ENCODE peak calls at places on chromosomes 3 and 15, in four cellular contexts. N, I, U and G are unnamed samples.

GRCh38 chr3:48268936-48269551 is 28.1 kb downstream of the ZNF589 start:
- DNase-seq in I (no peak), N (peak; percentile 26), U (peak; percentile 10), G (no peak)

GRCh38 chr15:96181217-96181616 is 149.3 kb upstream of the NR2F2 start:
- DNase-seq in I (no peak), U (no peak), N (no peak), G (no peak)

GRCh38 chr15:69857686-69858391 is 239.9 kb downstream of the TLE3 start:
- DNase-seq in U (no peak), I (no peak), N (no peak), G (no peak)

GRCh38 chr3:177646749-177647148 is 449.5 kb upstream of the TBL1XR1 start:
- DNase-seq in I (no peak), N (no peak), U (no peak), G (no peak)

GRCh38 chr15:92613841-92614240 is 41.7 kb downstream of the FAM174B start:
- DNase-seq in U (no peak), N (no peak), I (no peak), G (no peak)

GRCh38 chr15:65881766-65882434 is 12.6 kb downstream of the RAB11A start:
- DNase-seq in U (no peak), I (no peak), N (no peak), G (no peak)

GRCh38 chr3:190382082-190382481 is 5.9 kb upstream of the CLDN16 start:
- DNase-seq in N (no peak), U (no peak), I (no peak), G (no peak)

GRCh38 chr3:177781686-177782161 is 584.4 kb upstream of the TBL1XR1 start:
- DNase-seq in N (no peak), U (no peak), I (no peak), G (no peak)

GRCh38 chr3:194251891-194252560 is 99.1 kb downstream of the CPN2 start:
- DNase-seq in U (no peak), I (no peak), N (no peak), G (no peak)